ENCODE peak calls at places on chromosomes 13 and 19, in seven cellular contexts. A, J, X, C, F, P and E are unnamed samples.

GRCh38 chr19:12841094-12841493 is 2.8 kb downstream of the MAST1 start:
- DNase-seq in F (peak; percentile 63), X (no peak), J (peak; percentile 94), P (no peak), A (peak; percentile 88), C (peak; percentile 90), E (no peak)

GRCh38 chr19:6048808-6049405 is 61.4 kb downstream of the RFX2 start:
- DNase-seq in X (peak; percentile 59), F (peak; percentile 91), P (peak; percentile 35), C (peak; percentile 89), A (peak; percentile 52), J (no peak), E (peak; percentile 69)

GRCh38 chr13:75486654-75487053 is 4.7 kb upstream of the TBC1D4 start:
- DNase-seq in J (no peak), F (no peak), P (no peak), A (no peak), X (no peak), C (no peak), E (no peak)

GRCh38 chr19:46976845-46977320 is 42.8 kb upstream of the NPAS1 start:
- DNase-seq in C (peak; percentile 81), F (peak; percentile 57), J (no peak), A (peak; percentile 30), P (no peak), X (no peak), E (no peak)

GRCh38 chr19:43934055-43934984 is 762 bp downstream of the ZNF45 start:
- DNase-seq in A (no peak), P (no peak), X (no peak), J (no peak), F (peak; percentile 15), C (peak; percentile 13), E (no peak)

GRCh38 chr19:8571006-8571411 is 6.2 kb downstream of the MYO1F start:
- DNase-seq in F (no peak), X (no peak), P (no peak), C (no peak), J (no peak), A (no peak), E (peak; percentile 34)

GRCh38 chr19:55440411-55441105 is 2.5 kb downstream of the SHISA7 start:
- DNase-seq in J (no peak), C (peak; percentile 84), A (no peak), X (no peak), F (peak; percentile 94), P (no peak), E (no peak)

GRCh38 chr13:96958286-96958891 is 35.9 kb downstream of the OXGR1 start:
- DNase-seq in A (peak; percentile 40), X (no peak), P (no peak), F (peak; percentile 30), J (no peak), C (peak; percentile 16), E (peak; percentile 20)

GRCh38 chr13:112905086-112905485 is 63.9 kb upstream of the MCF2L start:
- DNase-seq in X (no peak), J (no peak), A (no peak), C (no peak), F (no peak), P (no peak), E (no peak)

GRCh38 chr13:101747039-101747438 is 294.6 kb downstream of the ITGBL1 start:
- DNase-seq in A (no peak), C (no peak), J (no peak), F (no peak), X (no peak), P (no peak), E (no peak)

GRCh38 chr19:54431255-54431838 is 16.1 kb downstream of the TTYH1 start:
- DNase-seq in J (no peak), F (no peak), C (no peak), A (no peak), P (no peak), X (peak; percentile 48), E (no peak)

GRCh38 chr19:53511933-53512374 is 26.0 kb upstream of the ZNF331 start:
- DNase-seq in J (peak; percentile 59), F (peak; percentile 79), P (no peak), X (peak; percentile 7), A (peak; percentile 63), C (peak; percentile 60), E (peak; percentile 71)

GRCh38 chr13:58852076-58852475 is 1220.5 kb downstream of the PCDH17 start:
- DNase-seq in F (no peak), X (no peak), J (no peak), C (no peak), A (no peak), P (no peak), E (no peak)

DNA sequence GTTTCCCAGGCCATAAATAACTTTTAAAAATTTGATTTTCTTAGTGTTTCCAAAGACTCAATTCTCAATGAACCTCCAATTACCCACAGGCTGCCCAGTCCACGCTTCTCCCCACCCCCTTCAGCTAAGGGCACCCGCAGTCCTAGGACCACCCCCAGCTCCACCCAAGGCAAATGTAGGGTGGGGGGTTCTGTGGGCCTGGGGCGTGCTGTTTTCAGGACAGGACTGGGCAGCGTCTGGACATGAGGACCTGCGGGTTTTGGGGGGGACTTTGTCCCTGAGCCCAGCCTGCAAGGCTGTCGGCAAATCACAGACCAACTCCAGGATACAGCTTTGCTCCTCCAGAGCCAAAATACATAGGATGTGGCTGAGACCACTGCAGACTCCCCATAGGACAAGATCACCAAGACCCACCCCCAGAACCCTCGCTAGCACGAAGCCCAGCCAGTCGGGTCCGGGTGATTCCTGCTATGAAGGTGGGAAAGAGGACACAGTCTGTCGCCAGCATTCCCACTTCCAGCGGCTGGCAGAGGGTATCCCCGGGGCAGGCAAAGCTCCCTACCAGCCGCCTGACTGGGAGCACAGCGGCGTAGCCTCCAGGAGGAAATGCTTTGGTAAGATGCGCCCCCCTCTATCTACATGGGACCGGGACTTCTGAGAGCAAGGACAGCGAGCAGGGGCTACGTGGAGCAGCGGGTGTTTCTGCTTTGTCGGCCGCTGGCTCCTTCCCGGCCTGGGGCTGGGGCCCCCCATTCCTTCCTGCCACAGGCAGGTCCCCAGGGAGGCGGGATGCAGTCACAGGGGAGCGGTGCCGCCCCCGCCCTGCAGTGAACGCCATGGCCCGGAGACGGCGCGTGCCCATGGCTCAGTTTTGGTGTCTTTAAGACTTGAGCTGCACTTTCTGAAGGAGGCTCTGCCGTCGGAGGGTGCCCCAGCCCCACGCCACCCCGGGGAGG is 1.6 kb upstream of the TIMM13 start:
- DNase-seq in A (no peak), P (no peak), J (no peak), C (no peak), X (no peak), F (no peak), E (no peak)
- H3K9ac ChIP-seq in A (peak overlapping the region; percentile 65), P (no peak overlapping the region), J (peak overlapping the region; percentile 99), C (peak overlapping the region; percentile 75), X (no peak overlapping the region), F (no peak overlapping the region), E (no peak overlapping the region)

DNA sequence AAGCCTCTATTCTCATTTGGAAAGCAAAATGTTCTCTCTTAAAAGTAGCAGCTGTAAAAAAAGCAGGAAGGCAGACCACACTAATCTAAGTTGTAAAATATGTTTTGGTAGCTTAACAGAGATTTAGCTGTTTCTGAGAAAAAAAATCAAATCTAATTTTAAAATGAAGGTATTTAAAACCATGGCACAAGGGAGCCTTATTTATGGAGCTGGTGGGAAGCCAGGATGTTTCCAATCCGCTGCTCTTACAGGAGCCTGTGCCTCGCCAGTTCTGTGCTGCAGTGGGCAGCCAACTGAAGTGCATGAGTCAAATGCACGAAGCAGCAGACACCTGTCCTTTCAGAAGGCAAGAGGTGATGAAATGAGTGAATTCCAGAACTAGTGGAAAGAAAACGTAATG is 28.2 kb downstream of the GPC6 start:
- DNase-seq in F (no peak), J (no peak), A (no peak), P (no peak), X (no peak), C (no peak), E (no peak)
- TF ChIP-seq YY1 in F (no peak), J (no peak), A (no peak), P (no peak), X (no peak), C (no peak), E (no peak)

DNA sequence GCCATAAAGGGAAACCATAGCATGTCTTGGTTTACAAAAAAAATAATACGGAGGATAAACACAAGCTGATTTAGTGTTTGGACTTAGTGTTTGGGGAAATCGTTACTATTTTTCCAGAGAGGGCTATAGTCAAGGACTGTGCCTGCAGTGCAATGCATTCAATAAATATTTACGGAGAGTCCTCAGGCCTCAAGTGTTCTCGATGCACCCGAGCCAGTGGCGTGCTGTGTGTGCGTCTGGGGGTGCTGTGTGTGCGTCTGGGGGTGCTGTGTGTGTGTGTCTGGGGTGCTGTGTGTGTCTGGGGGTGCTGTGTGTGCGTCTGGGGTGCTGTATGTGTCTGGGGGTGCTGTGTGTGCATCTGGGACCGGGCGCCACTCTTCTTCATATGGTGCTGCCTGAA is 71.7 kb upstream of the GTF3A start:
- DNase-seq in F (no peak), A (no peak), P (no peak), C (no peak), X (no peak), J (no peak), E (no peak)
- H3K9ac ChIP-seq in F (no peak overlapping the region), A (no peak overlapping the region), P (no peak overlapping the region), C (no peak overlapping the region), X (no peak overlapping the region), J (no peak overlapping the region), E (no peak overlapping the region)

GRCh38 chr13:50651916-50652315 is 191.6 kb downstream of the DLEU7 start:
- DNase-seq in J (no peak), A (no peak), F (no peak), X (no peak), P (no peak), C (no peak), E (no peak)
- TF ChIP-seq YY1 in J (no peak), A (no peak), F (no peak), X (no peak), P (no peak), C (no peak), E (no peak)

GRCh38 chr19:40716655-40717324 is at the start of the genes COQ8B and ITPKC:
- DNase-seq in J (peak; percentile 90), A (peak; percentile 86), X (peak; percentile 95), F (peak; percentile 98), P (peak; percentile 88), C (peak; percentile 99), E (peak; percentile 95)

GRCh38 chr19:40717880-40718773 is 1.2 kb downstream of the ITPKC start:
- DNase-seq in F (no peak), X (no peak), A (no peak), C (peak; percentile 38), J (no peak), P (no peak), E (peak; percentile 18)

GRCh38 chr19:40717325-40717879 is 490 bp downstream of the ITPKC start:
- DNase-seq in A (no peak), X (no peak), P (no peak), F (no peak), C (peak; percentile 46), J (no peak), E (no peak)

GRCh38 chr19:40719414-40719894 is 2.5 kb downstream of the ITPKC start:
- DNase-seq in J (no peak), C (no peak), F (no peak), P (peak; percentile 15), A (no peak), X (no peak), E (no peak)

DNA sequence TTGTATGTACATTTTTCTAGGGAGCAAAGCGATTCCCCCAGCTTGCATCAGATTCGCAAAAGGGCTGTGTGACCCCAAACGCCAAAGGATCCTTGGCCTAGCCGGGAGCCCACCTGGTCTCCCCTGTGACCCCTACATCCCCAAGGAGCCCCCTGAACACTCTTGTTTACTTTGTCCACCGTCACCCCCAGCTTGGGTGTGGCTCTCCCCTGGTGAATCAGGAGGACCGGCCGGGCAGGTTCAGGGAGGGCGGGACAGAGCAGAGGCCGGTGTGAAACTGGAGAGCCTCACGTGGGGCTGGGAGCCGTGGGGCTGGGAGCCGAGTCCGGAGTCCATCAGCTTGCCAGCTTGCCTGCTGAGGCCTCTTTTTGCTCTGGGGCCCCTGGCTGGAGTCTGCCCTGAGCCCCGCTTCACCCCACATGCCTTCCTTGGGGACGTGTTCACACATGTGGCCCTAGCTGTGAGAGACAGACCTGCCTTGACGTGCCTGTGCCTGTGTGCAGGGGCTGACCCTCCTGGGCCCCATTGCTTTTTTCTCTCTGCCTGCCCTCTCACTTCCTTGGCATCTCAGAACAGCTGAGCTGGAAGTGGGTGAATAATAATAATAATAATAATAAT is 2.0 kb downstream of the ITPKC start:
- DNase-seq in P (peak; percentile 8), C (peak; percentile 71), A (no peak), F (no peak), X (peak; percentile 59), J (no peak), E (peak; percentile 79)
- H3K9ac ChIP-seq in P (peak overlapping the region; percentile 91), C (peak overlapping the region; percentile 90), A (peak overlapping the region; percentile 61), F (peak overlapping the region; percentile 98), X (peak overlapping the region; percentile 95), J (peak overlapping the region; percentile 45), E (peak overlapping the region; percentile 96)